ENCODE peak calls at places on chromosomes 7 and 10, in six cellular contexts. J is IMR-90, A is GM12865, K is Panc1, H is chondrocyte, Q is cardiac muscle cell. X is an unnamed sample.

GRCh38 chr10:131270461-131271190 is 40.9 kb downstream of the TCERG1L start:
- DNase-seq in A (no peak), H (no peak), J (no peak), K (no peak), Q (no peak), X (no peak)

GRCh38 chr10:3830946-3831345 is 45.9 kb upstream of the KLF6 start:
- DNase-seq in K (no peak), Q (no peak), H (no peak), A (no peak), J (no peak), X (no peak)

GRCh38 chr10:58956926-58957325 is 219.5 kb upstream of the PHYHIPL start:
- DNase-seq in A (no peak), K (no peak), H (no peak), Q (no peak), J (peak; percentile 3), X (no peak)

GRCh38 chr10:17673517-17674051 is 29.6 kb downstream of the STAM start:
- DNase-seq in J (peak; percentile 95), Q (peak; percentile 80), H (no peak), A (no peak), K (peak; percentile 77), X (peak; percentile 74)

GRCh38 chr10:22737587-22737986 is 23.2 kb upstream of the PIP4K2A start:
- DNase-seq in J (peak; percentile 81), A (no peak), H (no peak), Q (peak; percentile 65), K (no peak), X (no peak)

GRCh38 chr10:13206546-13207443 is 27.4 kb downstream of the UCMA start:
- DNase-seq in Q (peak; percentile 73), H (no peak), A (peak; percentile 42), K (no peak), J (peak; percentile 61), X (peak; percentile 15)

GRCh38 chr7:5406957-5407930 is 16.4 kb downstream of the TNRC18 start:
- DNase-seq in A (no peak), J (no peak), K (no peak), Q (no peak), H (no peak), X (no peak)

GRCh38 chr7:86814980-86815379 is 171.3 kb downstream of the GRM3 start:
- DNase-seq in H (no peak), A (peak; percentile 48), J (no peak), K (peak; percentile 12), Q (peak; percentile 6), X (no peak)

GRCh38 chr7:21338728-21339164 is 89.1 kb upstream of the SP4 start:
- DNase-seq in J (no peak), K (no peak), A (peak; percentile 35), Q (no peak), H (no peak), X (no peak)

GRCh38 chr10:74889662-74889998 is 63.2 kb downstream of the KAT6B start:
- DNase-seq in K (no peak), H (no peak), Q (no peak), A (no peak), J (no peak), X (no peak)

GRCh38 chr10:74891048-74891447 is 64.6 kb downstream of the KAT6B start:
- DNase-seq in A (no peak), Q (no peak), K (no peak), H (no peak), J (no peak), X (no peak)

GRCh38 chr10:74887614-74888284 is 61.3 kb downstream of the KAT6B start:
- DNase-seq in A (no peak), H (no peak), Q (no peak), J (no peak), K (no peak), X (no peak)

GRCh38 chr10:74890460-74890859 is 64.1 kb downstream of the KAT6B start:
- DNase-seq in H (no peak), J (no peak), A (no peak), K (no peak), Q (no peak), X (no peak)

GRCh38 chr10:74888947-74889661 is 62.7 kb downstream of the KAT6B start:
- DNase-seq in A (no peak), K (peak; percentile 33), J (no peak), H (no peak), Q (peak; percentile 18), X (no peak)
- TF ChIP-seq CTCF in A (no peak), K (peak; percentile 51), J (no peak), H (peak; percentile 43), Q (peak; percentile 5), X (peak; percentile 32)

GRCh38 chr10:44978213-44978569 is 418 bp downstream of the DEPP1 start:
- DNase-seq in J (no peak), A (no peak), Q (no peak), K (no peak), H (no peak), X (no peak)

GRCh38 chr10:44977287-44978212 is 1.1 kb downstream of the DEPP1 start:
- DNase-seq in K (no peak), J (no peak), Q (no peak), A (no peak), H (no peak), X (no peak)

GRCh38 chr10:44975487-44976331 is 2.9 kb downstream of the DEPP1 start:
- DNase-seq in J (peak; percentile 76), H (no peak), A (peak; percentile 70), Q (peak; percentile 94), K (no peak), X (peak; percentile 77)

GRCh38 chr10:44974628-44975431 is 3.8 kb downstream of the DEPP1 start:
- DNase-seq in A (peak; percentile 82), K (no peak), Q (peak; percentile 85), J (no peak), H (no peak), X (no peak)

GRCh38 chr10:44976352-44977198 is 2.0 kb downstream of the DEPP1 start:
- DNase-seq in A (no peak), K (no peak), J (no peak), Q (peak; percentile 55), H (no peak), X (no peak)
- TF ChIP-seq CTCF in A (no peak), K (no peak), J (no peak), Q (no peak), H (no peak), X (no peak)

GRCh38 chr10:77888356-77888703 is 38.2 kb downstream of the DLG5 start:
- DNase-seq in Q (peak; percentile 30), H (no peak), J (no peak), K (no peak), A (no peak), X (no peak)

GRCh38 chr10:77887631-77888355 is 38.8 kb downstream of the DLG5 start:
- DNase-seq in K (no peak), Q (peak; percentile 19), J (no peak), A (no peak), H (no peak), X (no peak)

GRCh38 chr10:77889277-77889903 is 37.2 kb downstream of the DLG5 start:
- DNase-seq in Q (no peak), J (no peak), K (no peak), A (no peak), H (no peak), X (no peak)

GRCh38 chr10:77892021-77892739 is 34.4 kb downstream of the DLG5 start:
- DNase-seq in H (no peak), J (no peak), A (no peak), Q (no peak), K (no peak), X (peak; percentile 68)

GRCh38 chr10:77890097-77890496 is 36.5 kb downstream of the DLG5 start:
- DNase-seq in H (no peak), K (no peak), J (no peak), A (no peak), Q (no peak), X (no peak)
- TF ChIP-seq CTCF in H (peak; percentile 22), K (no peak), J (peak; percentile 1), A (no peak), Q (peak; percentile 20), X (peak; percentile 33)

GRCh38 chr7:151018421-151019129 is 5.7 kb downstream of the ATG9B start:
- DNase-seq in A (no peak), Q (peak; percentile 30), H (no peak), K (no peak), J (no peak), X (no peak)
- TF ChIP-seq CTCF in A (no peak), Q (no peak), H (peak; percentile 67), K (no peak), J (no peak), X (no peak)

GRCh38 chr10:124086787-124087671 is 6.4 kb downstream of the CHST15 start:
- DNase-seq in K (no peak), Q (no peak), A (no peak), H (no peak), J (no peak), X (no peak)

GRCh38 chr10:124090630-124091209 is 2.7 kb downstream of the CHST15 start:
- DNase-seq in A (no peak), H (no peak), J (no peak), K (no peak), Q (no peak), X (no peak)

GRCh38 chr10:124089859-124090258 is 3.5 kb downstream of the CHST15 start:
- DNase-seq in Q (no peak), H (no peak), J (no peak), K (no peak), A (no peak), X (no peak)

GRCh38 chr10:124087672-124088634 is 5.4 kb downstream of the CHST15 start:
- DNase-seq in K (no peak), Q (no peak), A (no peak), J (no peak), H (no peak), X (no peak)

DNA sequence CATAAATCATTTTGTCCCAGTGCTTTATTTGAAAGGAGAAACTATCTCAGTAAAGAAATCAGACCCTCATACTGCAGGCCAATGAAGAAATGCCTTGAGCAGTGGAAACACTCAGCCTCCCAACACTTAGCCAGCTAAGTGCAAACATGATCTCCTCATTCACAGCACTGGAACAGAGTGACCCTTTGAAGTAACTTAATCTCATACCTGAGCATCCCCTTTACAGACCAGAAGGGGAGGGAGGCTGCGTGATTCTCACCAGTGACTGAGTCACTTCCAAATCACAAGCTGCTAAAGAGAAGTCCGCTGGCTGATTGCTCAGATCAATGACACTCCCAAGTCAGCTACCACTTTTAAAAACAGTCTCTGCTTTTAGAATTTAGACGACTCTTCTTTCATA is 4.5 kb downstream of the CHST15 start:
- DNase-seq in Q (no peak), K (no peak), J (no peak), A (no peak), H (no peak), X (no peak)
- TF ChIP-seq CTCF in Q (no peak), K (no peak), J (no peak), A (no peak), H (no peak), X (no peak)

DNA sequence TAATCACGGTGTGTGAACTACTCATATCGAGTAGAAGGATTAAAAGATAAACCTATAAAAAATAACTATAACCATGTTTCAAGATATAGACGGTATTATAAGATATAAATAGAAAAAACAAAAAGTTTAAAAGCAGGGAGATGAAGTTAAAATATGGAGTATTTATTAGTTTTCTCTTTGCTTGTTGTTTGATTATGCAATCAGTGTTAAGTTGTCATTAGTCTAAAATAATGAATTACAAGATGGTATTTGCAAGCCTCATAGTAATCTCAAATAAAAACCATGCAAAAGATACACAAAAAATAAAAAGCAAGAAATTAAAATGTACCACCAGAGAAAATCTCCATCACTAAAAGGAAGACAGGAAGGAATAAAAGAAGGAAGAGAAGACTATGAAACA is 83.3 kb downstream of the TES start:
- DNase-seq in Q (no peak), H (no peak), A (no peak), K (no peak), J (no peak), X (no peak)
- TF ChIP-seq CTCF in Q (no peak), H (no peak), A (no peak), K (no peak), J (no peak), X (no peak)

GRCh38 chr10:72487116-72487515 is 132.4 kb upstream of the DNAJB12 start:
- DNase-seq in Q (no peak), K (no peak), J (no peak), H (no peak), A (no peak), X (no peak)
- TF ChIP-seq CTCF in Q (no peak), K (no peak), J (no peak), H (no peak), A (no peak), X (no peak)